ENCODE peak calls at places on chromosomes 12 and 14, in eight cellular contexts. R is amygdala; Z is CD8-positive, alpha-beta memory T cell; Q is NCI-H2171; V is GM19239; H is astrocyte of the spinal cord; G is HuH-7.5; I is activated T-cell treated with anti-CD3 and anti-CD28 coated beads, Interleukin-2, amount 50 U/mL, for 72 hours. B is an unnamed sample.

GRCh38 chr12:115852054-115852453 is 425.4 kb downstream of the MED13L start:
- DNase-seq in R (no peak), Z (no peak), Q (no peak), V (no peak), H (no peak), G (no peak), I (no peak), B (no peak)

GRCh38 chr14:91142214-91142668 is 28.4 kb downstream of the DGLUCY start:
- DNase-seq in R (no peak), Z (no peak), Q (no peak), V (peak), H (no peak), G (no peak), I (no peak), B (peak)

GRCh38 chr14:68814376-68815287 is 21.8 kb upstream of the ZFP36L1 start:
- DNase-seq in R (no peak), Z (peak), Q (no peak), V (no peak), H (peak), G (no peak), I (peak), B (peak)

GRCh38 chr12:122064034-122064777 is 14.3 kb upstream of the MLXIP start:
- DNase-seq in R (peak), Z (no peak), Q (peak), V (peak), H (peak), G (peak), I (peak), B (peak)

GRCh38 chr12:19671695-19672094 is 232.4 kb downstream of the AEBP2 start:
- DNase-seq in R (no peak), Z (no peak), Q (no peak), V (no peak), H (no peak), G (no peak), I (no peak), B (no peak)

GRCh38 chr14:61925043-61925442 is 162.8 kb downstream of the SNAPC1 start:
- DNase-seq in R (no peak), Z (no peak), Q (no peak), V (no peak), H (peak), G (no peak), I (peak), B (peak)

GRCh38 chr14:79515158-79515557 is 696.1 kb downstream of the DIO2 start:
- DNase-seq in R (no peak), Z (no peak), Q (no peak), V (no peak), H (no peak), G (no peak), I (no peak), B (no peak)

GRCh38 chr14:92397140-92397815 is 74.3 kb downstream of the SLC24A4 start:
- DNase-seq in R (no peak), Z (no peak), Q (peak), V (no peak), H (peak), G (no peak), I (no peak), B (no peak)

GRCh38 chr14:32100175-32100574 is 23.1 kb downstream of the ARHGAP5 start:
- DNase-seq in R (no peak), Z (no peak), Q (no peak), V (no peak), H (no peak), G (no peak), I (no peak), B (no peak)

GRCh38 chr14:23285530-23286019 is 357 bp downstream of the HOMEZ start:
- DNase-seq in R (no peak), Z (no peak), Q (no peak), V (no peak), H (no peak), G (peak), I (no peak), B (no peak)

GRCh38 chr12:10641735-10642500 is 28.5 kb upstream of the MAGOHB start:
- DNase-seq in R (no peak), Z (no peak), Q (no peak), V (no peak), H (peak), G (no peak), I (no peak), B (no peak)

GRCh38 chr12:52918784-52919183 is 13.9 kb upstream of the KRT8 start:
- DNase-seq in R (no peak), Z (no peak), Q (no peak), V (no peak), H (no peak), G (no peak), I (no peak), B (no peak)

GRCh38 chr12:30973171-30973570 is 46.6 kb downstream of the TSPAN11 start:
- DNase-seq in R (no peak), Z (no peak), Q (no peak), V (no peak), H (no peak), G (no peak), I (no peak), B (no peak)